ENCODE peak calls at places on chromosomes 13 and 19, in four cellular contexts. S is T-helper 2 cell, T is tibial nerve, K is mesothelial cell of epicardium. Z is an unnamed sample.

GRCh38 chr19:48970139-48970766 is 5.1 kb downstream of the FTL start:
- DNase-seq in S (no peak), T (no peak), K (no peak), Z (no peak)

GRCh38 chr13:25958983-25959382 is 92.8 kb downstream of the SHISA2 start:
- DNase-seq in S (peak), T (no peak), K (no peak), Z (no peak)

GRCh38 chr19:41696402-41697197 is 8.5 kb upstream of the CEACAM7 start:
- DNase-seq in S (no peak), T (no peak), K (no peak), Z (no peak)

GRCh38 chr19:1455002-1455335 is 5.0 kb downstream of the APC2 start:
- DNase-seq in S (no peak), T (no peak), K (no peak), Z (peak)

GRCh38 chr19:37505958-37506386 is 767 bp upstream of the ZNF793 start:
- DNase-seq in S (no peak), T (no peak), K (no peak), Z (no peak)

GRCh38 chr19:6521718-6522646 is 8.8 kb upstream of the TNFSF9 start:
- DNase-seq in S (peak), T (no peak), K (no peak), Z (no peak)

GRCh38 chr19:18173572-18174294 is at the start of gene IFI30:
- DNase-seq in S (peak), T (peak), K (no peak), Z (no peak)

GRCh38 chr13:27638521-27638920 is 16.8 kb downstream of the POLR1D start:
- DNase-seq in S (no peak), T (no peak), K (no peak), Z (peak)

GRCh38 chr13:98173431-98173921 is 3.6 kb downstream of the RNF113B start:
- DNase-seq in S (no peak), T (no peak), K (no peak), Z (peak)

GRCh38 chr13:27018882-27019281 is 152.7 kb downstream of the USP12 start:
- DNase-seq in S (no peak), T (no peak), K (no peak), Z (no peak)

GRCh38 chr13:25752957-25753540 is 298.8 kb downstream of the SHISA2 start:
- DNase-seq in S (peak), T (peak), K (no peak), Z (peak)

GRCh38 chr13:22874839-22875238 is 305.9 kb upstream of the SGCG start:
- DNase-seq in S (no peak), T (no peak), K (no peak), Z (no peak)

GRCh38 chr19:47161876-47162489 is 31.3 kb downstream of the SAE1 start:
- DNase-seq in S (no peak), T (no peak), K (no peak), Z (no peak)

GRCh38 chr19:11191273-11191755 is 6.0 kb downstream of the KANK2 start:
- DNase-seq in S (no peak), T (peak), K (no peak), Z (no peak)

GRCh38 chr19:55324705-55325104 is 436 bp downstream of the TMEM150B start:
- DNase-seq in S (no peak), T (no peak), K (no peak), Z (no peak)

GRCh38 chr19:18719541-18719940 is 36.1 kb downstream of the CRTC1 start:
- DNase-seq in S (no peak), T (no peak), K (no peak), Z (no peak)

GRCh38 chr13:102978168-102978567 is 88.0 kb downstream of the SLC10A2 start:
- DNase-seq in S (no peak), T (no peak), K (no peak), Z (no peak)

GRCh38 chr13:26132756-26133155 is 80.9 kb upstream of the SHISA2 start:
- DNase-seq in S (peak), T (no peak), K (no peak), Z (peak)

GRCh38 chr13:89401209-89401810 is 1730.1 kb downstream of the SLITRK5 start:
- DNase-seq in S (no peak), T (no peak), K (no peak), Z (peak)

GRCh38 chr19:31885280-31885853 is 460.0 kb upstream of the ZNF507 start:
- DNase-seq in S (no peak), T (no peak), K (no peak), Z (no peak)

GRCh38 chr13:46949211-46949610 is 52.4 kb upstream of the HTR2A start:
- DNase-seq in S (no peak), T (no peak), K (no peak), Z (peak)

GRCh38 chr19:49808762-49809154 is 4.3 kb downstream of the FUZ start:
- DNase-seq in S (peak), T (peak), K (peak), Z (peak)

GRCh38 chr19:10510301-10510802 is 6.9 kb downstream of the S1PR5 start:
- DNase-seq in S (peak), T (no peak), K (no peak), Z (peak)

GRCh38 chr19:15469513-15470297 is 5.4 kb upstream of the RASAL3 start:
- DNase-seq in S (no peak), T (no peak), K (no peak), Z (no peak)

GRCh38 chr13:45226024-45226423 is 25.2 kb upstream of the KCTD4 start:
- DNase-seq in S (no peak), T (no peak), K (no peak), Z (no peak)

GRCh38 chr19:32287811-32288227 is 57.6 kb upstream of the ZNF507 start:
- DNase-seq in S (peak), T (peak), K (no peak), Z (peak)

GRCh38 chr13:102003848-102004570 is 397.8 kb downstream of the FGF14 start:
- DNase-seq in S (no peak), T (no peak), K (no peak), Z (peak)

GRCh38 chr19:32373614-32374295 is 28.3 kb downstream of the ZNF507 start:
- DNase-seq in S (no peak), T (no peak), K (no peak), Z (peak)

GRCh38 chr13:113831061-113831460 is 32.8 kb downstream of the GAS6 start:
- DNase-seq in S (no peak), T (no peak), K (no peak), Z (no peak)

GRCh38 chr13:26988059-26988769 is 183.4 kb downstream of the USP12 start:
- DNase-seq in S (no peak), T (no peak), K (no peak), Z (no peak)

GRCh38 chr13:108690726-108691125 is 61.3 kb downstream of the MYO16 start:
- DNase-seq in S (no peak), T (no peak), K (no peak), Z (no peak)

GRCh38 chr13:77544365-77544764 is 8.9 kb downstream of the SCEL start:
- DNase-seq in S (no peak), T (peak), K (peak), Z (peak)

GRCh38 chr13:51942189-51942588 is 69.1 kb downstream of the ATP7B start:
- DNase-seq in S (peak), T (no peak), K (no peak), Z (peak)